ENCODE peak calls at places on chromosomes 16 and 17, in five cellular contexts. Z is AG09309; W is activated CD4-positive, alpha-beta T cell treated with anti-CD3 and anti-CD28 coated beads, Interleukin-2, amount 50 U/mL, for 1 hour; Y is stimulated activated CD4-positive, alpha-beta T cell treated with anti-CD3 and anti-CD28 coated beads, TNF-alpha, amount 100 ng/mL, for 24 hours; B is dermis blood vessel endothelial cell. O is an unnamed sample.

GRCh38 chr17:63338272-63338671 is 107.8 kb downstream of the CYB561 start:
- DNase-seq in W (no peak), B (no peak), Y (no peak), Z (no peak), O (no peak)

GRCh38 chr17:27519550-27519949 is 63.3 kb downstream of the KSR1 start:
- DNase-seq in B (no peak), Y (no peak), Z (no peak), W (no peak), O (no peak)

GRCh38 chr17:43701318-43701743 is 39.6 kb upstream of the MEOX1 start:
- DNase-seq in Y (no peak), W (no peak), B (peak; percentile 18), Z (peak; percentile 59), O (no peak)

GRCh38 chr17:83198366-83199341 is 119.2 kb downstream of the METRNL start:
- DNase-seq in B (no peak), Y (no peak), W (no peak), Z (no peak), O (no peak)

GRCh38 chr17:5181509-5182305 is 10.0 kb downstream of the ZNF594 start:
- DNase-seq in B (no peak), Z (no peak), Y (no peak), W (no peak), O (no peak)

GRCh38 chr17:8186446-8186786 is 3.6 kb downstream of the BORCS6 start:
- DNase-seq in B (no peak), W (no peak), Y (no peak), Z (no peak), O (no peak)

GRCh38 chr17:13365331-13365730 is 236.4 kb downstream of the HS3ST3A1 start:
- DNase-seq in W (no peak), Z (peak; percentile 27), B (no peak), Y (no peak), O (no peak)

GRCh38 chr17:75771334-75772281 is 6.6 kb upstream of the GALK1 start:
- DNase-seq in Z (no peak), Y (no peak), B (peak; percentile 64), W (no peak), O (no peak)

GRCh38 chr16:11076259-11077018 is 132.1 kb downstream of the CLEC16A start:
- DNase-seq in B (no peak), Y (no peak), W (no peak), Z (no peak), O (no peak)

GRCh38 chr16:85164838-85165516 is 52.7 kb upstream of the CIBAR2 start:
- DNase-seq in W (no peak), Z (no peak), B (no peak), Y (no peak), O (no peak)

GRCh38 chr16:30533748-30534367 is 800 bp downstream of the ZNF747 start:
- DNase-seq in W (no peak), Y (no peak), Z (no peak), B (peak; percentile 21), O (no peak)

GRCh38 chr17:73433501-73433900 is 121.7 kb upstream of the CDC42EP4 start:
- DNase-seq in B (no peak), Y (no peak), Z (no peak), W (no peak), O (no peak)

GRCh38 chr17:49254066-49254465 is 23.5 kb upstream of the PHOSPHO1 start:
- DNase-seq in Z (no peak), Y (no peak), W (no peak), B (no peak), O (no peak)

GRCh38 chr16:5378531-5378930 is 280.9 kb upstream of the EEF2KMT start:
- DNase-seq in B (no peak), W (no peak), Y (no peak), Z (no peak), O (no peak)

GRCh38 chr16:30445408-30446202 is at the start of gene SEPHS2:
- DNase-seq in W (peak; percentile 95), Z (peak; percentile 92), Y (peak; percentile 87), B (peak; percentile 98), O (peak; percentile 95)

GRCh38 chr17:52027620-52028019 is 130.9 kb downstream of the CA10 start:
- DNase-seq in Y (no peak), Z (no peak), B (no peak), W (no peak), O (peak; percentile 43)

GRCh38 chr17:31294839-31295488 is 2.1 kb downstream of the OMG start:
- DNase-seq in B (no peak), Y (no peak), W (no peak), Z (no peak), O (no peak)

GRCh38 chr16:51888021-51888420 is 658.9 kb downstream of the TOX3 start:
- DNase-seq in Y (no peak), B (no peak), Z (no peak), W (no peak), O (peak; percentile 24)

GRCh38 chr17:66255112-66255511 is 25.9 kb upstream of the APOH start:
- DNase-seq in B (peak; percentile 86), W (peak; percentile 13), Y (no peak), Z (no peak), O (peak; percentile 52)

GRCh38 chr16:30924086-30924714 is 828 bp downstream of the FBXL19 start:
- DNase-seq in Z (no peak), Y (no peak), B (no peak), W (no peak), O (no peak)

GRCh38 chr17:41284043-41284442 is 8.5 kb downstream of the KRTAP9-7 start:
- DNase-seq in Z (peak; percentile 75), W (no peak), Y (no peak), B (no peak), O (peak; percentile 42)

GRCh38 chr17:2239882-2240430 is 63.6 kb downstream of the SMG6 start:
- DNase-seq in Z (peak; percentile 53), Y (no peak), W (no peak), B (peak; percentile 89), O (peak; percentile 85)

GRCh38 chr16:66133641-66134402 is 232.7 kb upstream of the CDH5 start:
- DNase-seq in Z (no peak), W (no peak), B (no peak), Y (no peak), O (no peak)

GRCh38 chr17:3888343-3889171 is 4.3 kb downstream of the CAMKK1 start:
- DNase-seq in W (no peak), B (peak; percentile 48), Z (no peak), Y (no peak), O (peak; percentile 93)

GRCh38 chr16:58475220-58475619 is 24.7 kb upstream of the NDRG4 start:
- DNase-seq in Y (no peak), Z (no peak), B (peak; percentile 67), W (no peak), O (no peak)